ENCODE peak calls at places on chromosomes 1 and 21, in six cellular contexts. L is uterus, M is body of pancreas, J is adrenal gland, Y is transverse colon, G is lower leg skin. H is an unnamed sample.

GRCh38 chr1:232039303-232039702 is 412.7 kb downstream of the DISC1 start:
- DNase-seq in Y (no peak), L (no peak), G (no peak), J (no peak), M (no peak), H (no peak)

GRCh38 chr1:214472362-214472761 is 79.0 kb downstream of the PTPN14 start:
- DNase-seq in Y (no peak), M (no peak), L (no peak), G (no peak), J (no peak), H (no peak)

GRCh38 chr1:112954945-112955677 is 885 bp downstream of the SLC16A1 start:
- DNase-seq in L (peak), M (peak), G (peak), Y (peak), J (peak), H (peak)

GRCh38 chr1:9838946-9839345 is 15.2 kb upstream of the CLSTN1 start:
- DNase-seq in Y (no peak), G (no peak), L (no peak), M (no peak), J (no peak), H (no peak)

GRCh38 chr1:105398909-105399308 is 1649.2 kb downstream of the AMY1C start:
- DNase-seq in L (no peak), J (no peak), M (no peak), G (no peak), Y (no peak), H (no peak)

GRCh38 chr1:237927198-237927597 is 36.5 kb upstream of the ZP4 start:
- DNase-seq in G (no peak), Y (no peak), M (no peak), J (no peak), L (no peak), H (no peak)

GRCh38 chr1:76866566-76866965 is 714 bp upstream of the ST6GALNAC5 start:
- DNase-seq in M (no peak), Y (no peak), G (no peak), L (no peak), J (no peak), H (no peak)

GRCh38 chr1:77513839-77514763 is 168.4 kb downstream of the ZZZ3 start:
- DNase-seq in G (no peak), M (peak), J (no peak), Y (no peak), L (no peak), H (no peak)

GRCh38 chr1:183622884-183623785 is 12.4 kb downstream of the ARPC5 start:
- DNase-seq in J (peak), L (peak), Y (peak), G (no peak), M (peak), H (peak)

GRCh38 chr1:160328171-160328570 is 14.9 kb downstream of the COPA start:
- DNase-seq in Y (no peak), M (no peak), J (no peak), L (no peak), G (no peak), H (no peak)

GRCh38 chr1:213415686-213416380 is 364.8 kb downstream of the RPS6KC1 start:
- DNase-seq in Y (no peak), L (no peak), G (no peak), M (peak), J (no peak), H (no peak)

GRCh38 chr1:202589190-202589680 is 121.0 kb downstream of the SYT2 start:
- DNase-seq in L (peak), J (peak), Y (peak), G (peak), M (peak), H (no peak)

GRCh38 chr1:234093741-234094140 is 189.3 kb downstream of the SLC35F3 start:
- DNase-seq in G (peak), J (no peak), M (peak), L (no peak), Y (no peak), H (no peak)

GRCh38 chr21:36846624-36847023 is 119.8 kb downstream of the HLCS start:
- DNase-seq in J (no peak), G (no peak), M (no peak), Y (no peak), L (no peak), H (no peak)

GRCh38 chr1:223403184-223403815 is 10.1 kb downstream of the CCDC185 start:
- DNase-seq in L (no peak), J (no peak), Y (no peak), G (no peak), M (no peak), H (peak)

GRCh38 chr1:22114083-22115012 is 28.5 kb downstream of the WNT4 start:
- DNase-seq in G (no peak), M (no peak), L (peak), J (no peak), Y (no peak), H (no peak)

GRCh38 chr1:224488806-224489584 is 54.4 kb upstream of the WDR26 start:
- DNase-seq in L (no peak), J (no peak), G (no peak), Y (no peak), M (no peak), H (no peak)

GRCh38 chr1:186722711-186723309 is 42.6 kb upstream of the PTGS2 start:
- DNase-seq in M (peak), Y (no peak), L (peak), G (no peak), J (no peak), H (peak)

GRCh38 chr1:236728752-236729151 is 42.5 kb downstream of the ACTN2 start:
- DNase-seq in M (no peak), G (no peak), Y (no peak), L (no peak), J (no peak), H (no peak)

GRCh38 chr1:175373786-175374623 is 181.4 kb upstream of the KIAA0040 start:
- DNase-seq in M (peak), G (no peak), J (peak), Y (no peak), L (no peak), H (peak)

GRCh38 chr1:156582388-156583022 is 3.0 kb downstream of the TTC24 start:
- DNase-seq in Y (no peak), G (no peak), J (no peak), L (no peak), M (no peak), H (no peak)

GRCh38 chr1:116919802-116920201 is 10.1 kb downstream of the PTGFRN start:
- DNase-seq in J (no peak), Y (peak), L (no peak), G (no peak), M (peak), H (no peak)

GRCh38 chr1:92273039-92273438 is 25.7 kb downstream of the GLMN start:
- DNase-seq in J (no peak), G (no peak), M (no peak), Y (no peak), L (no peak), H (no peak)

GRCh38 chr1:181089017-181089776 is 697 bp downstream of the IER5 start:
- DNase-seq in L (no peak), M (peak), Y (peak), G (no peak), J (peak), H (peak)

GRCh38 chr21:38306407-38306806 is 49.6 kb downstream of the KCNJ15 start:
- DNase-seq in G (no peak), J (no peak), M (no peak), L (no peak), Y (no peak), H (no peak)

GRCh38 chr1:200036616-200037270 is 9.2 kb downstream of the NR5A2 start:
- DNase-seq in J (no peak), L (no peak), M (peak), G (no peak), Y (peak), H (no peak)

GRCh38 chr1:200037904-200038644 is 10.6 kb downstream of the NR5A2 start:
- DNase-seq in M (no peak), G (no peak), Y (no peak), L (no peak), J (no peak), H (no peak)

GRCh38 chr1:200035956-200036615 is 8.6 kb downstream of the NR5A2 start:
- DNase-seq in Y (no peak), L (no peak), M (no peak), G (no peak), J (no peak), H (no peak)

GRCh38 chr1:200038645-200038986 is 11.1 kb downstream of the NR5A2 start:
- DNase-seq in L (no peak), G (no peak), M (peak), J (no peak), Y (peak), H (no peak)

GRCh38 chr1:200037501-200037900 is 10.0 kb downstream of the NR5A2 start:
- DNase-seq in G (no peak), Y (no peak), L (no peak), M (no peak), J (no peak), H (no peak)
- TF ChIP-seq POLR2A in G (no peak), Y (no peak), L (no peak), M (no peak), J (no peak), H (no peak)

DNA sequence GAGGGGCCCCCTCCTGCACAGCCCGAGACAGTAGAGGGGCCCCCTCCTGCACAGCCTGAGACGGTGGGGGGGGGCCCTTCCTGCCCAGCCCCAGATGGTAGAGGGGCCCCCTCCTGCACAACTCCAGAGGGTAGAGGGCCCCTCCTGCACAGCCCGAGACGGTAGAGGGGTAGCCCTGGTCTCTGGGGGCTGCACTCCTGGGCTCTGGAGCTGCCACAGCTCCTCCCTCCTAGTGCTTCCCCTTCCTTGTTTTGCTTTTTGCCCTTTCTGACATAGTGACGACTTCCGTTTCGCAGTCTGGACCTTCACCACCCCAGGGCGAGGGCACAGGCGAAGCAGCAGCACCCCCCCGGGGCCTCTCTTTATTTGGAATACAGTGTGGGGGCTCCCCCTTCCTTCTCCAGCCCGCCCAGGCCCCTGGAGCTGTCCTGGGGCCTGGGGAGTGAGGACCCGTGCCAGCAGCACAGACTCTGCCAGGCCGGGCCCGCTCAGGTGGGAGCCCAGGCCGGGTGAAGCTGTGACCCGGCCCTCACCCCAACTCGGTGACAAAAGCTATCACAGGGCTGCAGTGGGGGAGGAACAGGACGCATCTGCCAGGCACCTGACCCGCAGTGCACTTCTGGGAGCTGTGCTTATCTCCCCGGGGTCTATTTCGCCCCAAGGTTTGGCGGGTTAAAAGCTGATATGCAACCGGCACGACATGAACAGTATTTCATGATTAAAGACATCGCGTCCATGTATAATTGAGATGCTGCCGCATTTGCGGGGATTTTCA is 1.1 kb upstream of the PRXL2B start:
- DNase-seq in Y (peak), L (peak), J (peak), G (peak), M (peak), H (peak)
- TF ChIP-seq POLR2A in Y (peak), L (peak), J (peak), G (no peak), M (peak), H (peak)

DNA sequence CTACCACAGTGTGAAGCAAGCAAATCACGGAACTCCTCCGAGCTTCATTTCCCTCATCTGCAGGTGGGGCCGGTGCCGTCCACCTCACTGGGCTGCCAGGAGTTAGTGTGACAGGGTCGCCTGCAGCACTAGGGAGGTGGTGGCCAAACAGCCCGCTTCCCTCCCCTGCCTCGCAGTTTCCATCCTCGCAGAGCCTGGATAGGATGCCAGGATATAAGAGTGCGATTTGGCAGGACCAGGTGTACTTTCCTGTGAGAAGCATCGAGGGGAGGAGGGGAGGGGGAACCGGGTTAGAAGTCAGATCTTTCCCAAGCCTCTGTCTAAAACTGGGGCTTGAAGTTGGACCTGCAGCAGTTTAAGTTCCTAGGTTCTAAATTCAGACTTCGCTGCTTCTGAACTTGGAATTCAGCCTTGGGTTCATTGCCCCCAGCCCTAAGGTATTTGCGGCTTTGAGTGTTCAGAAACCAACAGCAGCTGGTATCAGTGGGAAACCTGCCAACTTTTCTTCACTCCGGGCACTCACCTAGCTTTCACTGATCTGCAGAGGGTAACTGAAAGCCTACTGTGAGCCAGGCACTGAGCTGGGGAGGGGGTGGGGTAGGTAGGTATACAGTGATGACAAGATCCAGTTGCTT is 1.7 kb upstream of the JUN start:
- DNase-seq in Y (peak), J (peak), G (peak), M (peak), L (peak), H (no peak)
- TF ChIP-seq POLR2A in Y (no peak), J (no peak), G (no peak), M (no peak), L (no peak), H (no peak)

DNA sequence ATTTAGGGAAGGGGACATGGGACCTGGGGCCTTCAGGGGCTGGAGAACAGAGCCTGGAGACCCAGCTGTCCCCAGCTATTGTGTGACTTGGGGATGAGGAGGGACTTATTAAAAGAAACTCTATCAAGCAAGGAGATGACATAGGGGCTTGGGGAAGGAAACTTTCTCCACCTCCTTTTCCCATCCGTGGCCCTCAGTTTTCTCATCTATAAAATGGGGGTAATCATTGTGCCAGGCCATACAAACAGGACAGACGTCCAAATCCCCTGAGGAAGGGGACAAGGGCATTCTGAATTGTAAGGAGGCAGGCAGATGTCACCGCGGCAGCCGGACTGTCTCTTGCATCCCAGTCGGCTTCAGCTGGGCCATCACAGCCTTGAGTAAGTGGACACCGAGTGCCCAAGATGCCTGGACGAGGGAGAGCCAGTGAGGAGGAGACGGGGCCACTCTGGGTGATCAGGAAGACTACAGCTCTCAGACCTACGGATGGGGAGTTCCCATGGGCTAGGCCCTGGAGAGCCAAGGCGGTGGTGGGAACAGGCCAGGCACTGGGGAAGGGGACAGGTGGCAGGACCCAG is 1.9 kb downstream of the FBXO2 start:
- DNase-seq in J (no peak), Y (no peak), G (no peak), M (no peak), L (no peak), H (no peak)
- TF ChIP-seq POLR2A in J (no peak), Y (no peak), G (no peak), M (no peak), L (no peak), H (no peak)

DNA sequence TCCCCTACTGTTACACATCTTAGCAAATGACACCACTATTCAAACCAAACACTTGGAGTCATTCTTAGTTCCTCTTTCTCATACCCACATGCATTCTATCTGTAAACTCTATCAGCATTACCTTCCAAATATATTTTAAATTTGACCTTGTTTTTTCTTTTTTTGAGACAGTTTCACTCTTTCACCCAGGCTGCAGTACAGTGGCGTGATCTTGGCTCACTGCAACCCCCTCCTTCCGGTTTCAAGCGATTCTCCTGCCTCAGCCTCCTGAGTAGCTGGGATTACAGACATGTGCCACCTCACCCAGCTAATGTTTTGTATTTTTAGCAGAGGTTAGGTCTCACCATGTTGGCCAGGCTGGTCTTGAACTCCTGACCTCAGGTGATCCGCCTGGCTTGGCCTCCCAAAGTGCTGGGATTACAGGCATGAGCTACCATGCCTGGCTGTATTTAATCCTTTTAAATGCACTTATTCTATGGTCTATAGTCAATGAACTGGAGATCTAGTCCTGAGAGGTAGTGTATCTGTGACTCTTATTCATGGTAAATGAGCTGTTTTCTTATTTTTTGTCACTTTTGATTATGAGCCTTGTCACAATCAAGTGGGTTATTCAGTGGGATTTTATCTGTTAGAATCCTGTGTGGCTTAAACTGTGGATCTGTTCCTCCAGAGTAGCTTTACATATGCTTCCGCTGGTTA is 73.1 kb downstream of the GATAD2B start:
- DNase-seq in M (no peak), J (no peak), Y (no peak), L (no peak), G (no peak), H (no peak)
- TF ChIP-seq POLR2A in M (no peak), J (no peak), Y (no peak), L (no peak), G (no peak), H (no peak)

GRCh38 chr1:31714442-31715096 is 10.8 kb upstream of the COL16A1 start:
- DNase-seq in M (peak), Y (peak), J (peak), G (peak), L (peak), H (peak)

GRCh38 chr1:31717341-31717740 is 13.5 kb upstream of the COL16A1 start:
- DNase-seq in G (no peak), Y (no peak), L (no peak), J (no peak), M (no peak), H (no peak)

GRCh38 chr1:31715873-31716220 is 12.0 kb upstream of the COL16A1 start:
- DNase-seq in J (no peak), G (no peak), L (no peak), Y (no peak), M (no peak), H (no peak)

GRCh38 chr1:31712625-31713024 is 8.8 kb upstream of the COL16A1 start:
- DNase-seq in M (no peak), G (no peak), J (peak), L (peak), Y (peak), H (no peak)

GRCh38 chr1:31715097-31715872 is 11.5 kb upstream of the COL16A1 start:
- DNase-seq in G (peak), J (peak), M (peak), L (peak), Y (peak), H (peak)
- TF ChIP-seq POLR2A in G (no peak), J (peak), M (no peak), L (peak), Y (peak), H (no peak)

DNA sequence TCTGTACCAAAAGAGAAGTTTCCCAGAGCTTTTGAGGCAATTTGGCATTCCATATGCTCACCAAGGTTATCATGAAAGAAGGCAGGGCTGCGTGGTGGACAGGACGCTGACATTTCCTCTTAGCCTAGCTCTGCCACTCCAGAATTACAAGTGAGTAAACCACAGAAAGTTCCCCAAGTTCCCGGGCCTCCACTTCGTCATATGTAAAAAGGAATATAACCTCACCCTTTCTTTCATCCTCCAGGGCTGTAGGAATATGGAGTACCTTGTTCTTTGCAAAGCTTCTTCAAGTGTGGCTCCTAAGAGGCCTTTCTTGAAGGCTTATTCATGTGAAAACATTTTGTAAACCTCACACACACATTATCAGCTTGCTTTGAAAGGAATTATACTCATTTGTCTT is 210.2 kb downstream of the GREM2 start:
- DNase-seq in Y (no peak), L (no peak), G (no peak), J (no peak), M (no peak), H (no peak)
- TF ChIP-seq POLR2A in Y (no peak), L (no peak), G (no peak), J (no peak), M (no peak), H (no peak)

GRCh38 chr1:8373547-8374270 is 55.8 kb downstream of the SLC45A1 start:
- DNase-seq in Y (peak), G (peak), M (peak), L (peak), J (peak), H (no peak)
- TF ChIP-seq POLR2A in Y (no peak), G (no peak), M (no peak), L (no peak), J (peak), H (no peak)

GRCh38 chr1:229097356-229097755 is 173.6 kb upstream of the RAB4A start:
- DNase-seq in G (no peak), J (no peak), M (no peak), Y (no peak), L (no peak), H (no peak)

GRCh38 chr1:229101475-229101874 is 169.4 kb upstream of the RAB4A start:
- DNase-seq in L (no peak), J (no peak), G (no peak), M (no peak), Y (no peak), H (no peak)

GRCh38 chr1:229101011-229101410 is 169.9 kb upstream of the RAB4A start:
- DNase-seq in L (no peak), M (no peak), Y (no peak), G (no peak), J (no peak), H (no peak)

GRCh38 chr1:229098361-229098760 is 172.6 kb upstream of the RAB4A start:
- DNase-seq in M (no peak), Y (no peak), G (no peak), J (no peak), L (no peak), H (no peak)

GRCh38 chr1:229098903-229099578 is 171.9 kb upstream of the RAB4A start:
- DNase-seq in J (no peak), M (no peak), G (no peak), L (no peak), Y (no peak), H (no peak)
- TF ChIP-seq POLR2A in J (no peak), M (no peak), G (no peak), L (no peak), Y (no peak), H (no peak)

H was measured in erythroblast.